ENCODE peak calls at places on chromosome 12, in six cellular contexts. L is gastrocnemius medialis; E is A549; T is Peyer's patch; I is CD8-positive, alpha-beta memory T cell; D is mammary epithelial cell. B is an unnamed sample. For H3K4me1, the result is how much of the 10 kb centered on the place peaks cover.

GRCh38 chr12:56522486-56523193 is 1.0 kb downstream of the RBMS2 start:
- DNase-seq in L (no peak), E (peak), T (no peak), I (no peak), D (peak), B (no peak)

GRCh38 chr12:28925726-28926376 is 223.2 kb upstream of the FAR2 start:
- DNase-seq in L (no peak), E (no peak), T (no peak), I (no peak), D (no peak), B (no peak)

GRCh38 chr12:102026728-102027127 is 35.1 kb downstream of the WASHC3 start:
- DNase-seq in L (no peak), E (no peak), T (no peak), I (no peak), D (no peak), B (no peak)

GRCh38 chr12:14998941-14999340 is 26.1 kb downstream of the PDE6H start:
- DNase-seq in L (no peak), E (no peak), T (no peak), I (no peak), D (no peak), B (no peak)

GRCh38 chr12:117026343-117026742 is 72.9 kb downstream of the TESC start:
- DNase-seq in L (no peak), E (no peak), T (peak), I (no peak), D (no peak), B (no peak)

GRCh38 chr12:75489613-75490210 is 9.2 kb downstream of the GLIPR1 start:
- DNase-seq in L (no peak), E (no peak), T (no peak), I (no peak), D (peak), B (no peak)

GRCh38 chr12:124497658-124498057 is 69.8 kb downstream of the NCOR2 start:
- DNase-seq in L (peak), E (no peak), T (no peak), I (no peak), D (peak), B (no peak)

GRCh38 chr12:1054103-1054838 is 63.2 kb downstream of the ERC1 start:
- DNase-seq in L (no peak), E (no peak), T (no peak), I (no peak), D (no peak), B (no peak)

GRCh38 chr12:32605326-32606095 is 73.6 kb upstream of the DNM1L start:
- DNase-seq in L (no peak), E (no peak), T (no peak), I (no peak), D (peak), B (no peak)

GRCh38 chr12:75944097-75944904 is 87.3 kb downstream of the PHLDA1 start:
- DNase-seq in L (no peak), E (peak), T (no peak), I (no peak), D (peak), B (peak)

GRCh38 chr12:111991946-111992345 is 21.0 kb downstream of the TMEM116 start:
- DNase-seq in L (no peak), E (no peak), T (no peak), I (no peak), D (no peak), B (no peak)

GRCh38 chr12:29317556-29318363 is 63.2 kb downstream of the ERGIC2 start:
- DNase-seq in L (peak), E (peak), T (peak), I (peak), D (peak), B (peak)

GRCh38 chr12:24404086-24404815 is 454.8 kb upstream of the SOX5 start:
- DNase-seq in L (no peak), E (no peak), T (no peak), I (no peak), D (no peak), B (no peak)

GRCh38 chr12:8913702-8914032 is 642 bp upstream of the PHC1 start:
- DNase-seq in L (no peak), E (no peak), T (no peak), I (no peak), D (no peak), B (no peak)

GRCh38 chr12:12508612-12509011 is 54.1 kb downstream of the DUSP16 start:
- DNase-seq in L (no peak), E (no peak), T (no peak), I (no peak), D (peak), B (no peak)

GRCh38 chr12:79371226-79371625 is 319.5 kb downstream of the PAWR start:
- DNase-seq in L (no peak), E (no peak), T (no peak), I (no peak), D (peak), B (no peak)

GRCh38 chr12:57001448-57001906 is 4.9 kb downstream of the ZBTB39 start:
- DNase-seq in L (no peak), E (peak), T (peak), I (peak), D (peak), B (peak)

GRCh38 chr12:83893101-83893500 is 1019.5 kb downstream of the SLC6A15 start:
- DNase-seq in L (no peak), E (no peak), T (no peak), I (no peak), D (no peak), B (no peak)

GRCh38 chr12:123114305-123115083 is 36.4 kb downstream of the PITPNM2 start:
- DNase-seq in L (no peak), E (no peak), T (no peak), I (no peak), D (no peak), B (no peak)

GRCh38 chr12:123444396-123445026 is 8.0 kb upstream of the RILPL2 start:
- DNase-seq in L (no peak), E (peak), T (no peak), I (no peak), D (peak), B (no peak)

GRCh38 chr12:1108276-1108675 is 117.3 kb downstream of the ERC1 start:
- DNase-seq in L (no peak), E (no peak), T (no peak), I (no peak), D (no peak), B (no peak)

GRCh38 chr12:49462103-49462739 is 76.6 kb upstream of the KCNH3 start:
- DNase-seq in L (no peak), E (no peak), T (no peak), I (no peak), D (no peak), B (no peak)

GRCh38 chr12:5047729-5048128 is 4.0 kb downstream of the KCNA5 start:
- DNase-seq in L (no peak), E (no peak), T (no peak), I (no peak), D (no peak), B (no peak)
- H3K4me3 ChIP-seq in L (no peak), E (no peak), T (no peak), I (no peak), D (no peak), B (no peak)

GRCh38 chr12:31031951-31032335 is 41.7 kb upstream of the DDX11 start:
- DNase-seq in L (no peak), E (no peak), T (no peak), I (no peak), D (no peak), B (no peak)
- H3K4me1 ChIP-seq in L (under half), E (under half), T (under half), I (under half), D (under half), B (under half)

GRCh38 chr12:47811581-47812484 is 7.9 kb downstream of the HDAC7 start:
- DNase-seq in L (no peak), E (no peak), T (no peak), I (no peak), D (no peak), B (no peak)
- H3K4me3 ChIP-seq in L (peak), E (no peak), T (no peak), I (peak), D (no peak), B (peak)

GRCh38 chr12:114668905-114669304 is 15.1 kb downstream of the TBX3 start:
- DNase-seq in L (no peak), E (no peak), T (no peak), I (no peak), D (no peak), B (no peak)

GRCh38 chr12:114669501-114670256 is 14.3 kb downstream of the TBX3 start:
- DNase-seq in L (no peak), E (no peak), T (no peak), I (no peak), D (peak), B (no peak)

GRCh38 chr12:114671321-114671663 is 12.7 kb downstream of the TBX3 start:
- DNase-seq in L (no peak), E (no peak), T (no peak), I (no peak), D (peak), B (no peak)

GRCh38 chr12:114671664-114672476 is 12.1 kb downstream of the TBX3 start:
- DNase-seq in L (no peak), E (no peak), T (no peak), I (no peak), D (peak), B (no peak)

DNA sequence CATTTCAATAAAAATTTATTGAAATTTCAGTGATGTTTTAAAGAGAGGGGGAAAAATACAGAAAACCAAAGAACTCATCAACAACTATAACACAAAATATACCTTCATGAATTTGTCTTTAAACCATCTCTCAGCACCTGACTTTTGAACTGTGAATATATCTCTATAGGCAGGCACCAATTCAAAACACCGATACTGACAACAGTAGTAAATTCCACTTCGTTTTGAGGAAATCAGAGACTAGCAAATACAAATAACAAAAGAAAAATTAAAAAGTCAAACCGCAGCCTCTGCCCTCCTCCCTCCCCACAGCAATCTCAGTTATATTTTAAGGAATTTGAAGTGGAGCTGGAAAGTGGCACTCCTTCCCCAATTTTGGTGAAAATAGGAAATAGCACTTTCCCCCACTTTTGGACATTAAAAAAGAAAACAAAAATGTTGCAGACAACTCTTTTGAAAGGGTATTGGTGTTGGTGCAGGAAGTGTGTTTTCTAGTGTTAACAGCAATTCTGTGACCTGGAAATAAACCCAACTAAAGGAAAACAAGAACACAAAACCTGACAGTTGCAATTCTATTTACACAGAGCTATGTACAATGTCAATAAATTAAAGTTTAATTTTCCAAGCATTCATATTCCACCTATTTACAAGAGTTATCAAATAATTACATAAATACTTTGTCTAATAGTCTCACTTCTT is 13.6 kb downstream of the TBX3 start:
- DNase-seq in L (no peak), E (no peak), T (no peak), I (no peak), D (peak), B (no peak)
- H3K4me1 ChIP-seq in L (under half), E (under half), T (under half), I (under half), D (half or more), B (under half)

GRCh38 chr12:120366884-120367251 is 2.1 kb downstream of the MSI1 start:
- DNase-seq in L (no peak), E (no peak), T (no peak), I (no peak), D (no peak), B (no peak)

GRCh38 chr12:120367924-120368788 is 808 bp downstream of the MSI1 start:
- DNase-seq in L (no peak), E (no peak), T (no peak), I (no peak), D (peak), B (no peak)

GRCh38 chr12:120367252-120367923 is 1.6 kb downstream of the MSI1 start:
- DNase-seq in L (no peak), E (peak), T (no peak), I (no peak), D (no peak), B (no peak)

GRCh38 chr12:120365675-120366340 is 3.2 kb downstream of the MSI1 start:
- DNase-seq in L (no peak), E (no peak), T (peak), I (no peak), D (no peak), B (no peak)

GRCh38 chr12:120366341-120366705 is 2.6 kb downstream of the MSI1 start:
- DNase-seq in L (no peak), E (no peak), T (no peak), I (no peak), D (no peak), B (no peak)
- H3K4me3 ChIP-seq in L (no peak), E (no peak), T (no peak), I (no peak), D (no peak), B (no peak)

GRCh38 chr12:122085006-122085405 is 6.5 kb downstream of the MLXIP start:
- DNase-seq in L (no peak), E (no peak), T (no peak), I (no peak), D (no peak), B (no peak)

GRCh38 chr12:122085571-122085970 is 7.0 kb downstream of the MLXIP start:
- DNase-seq in L (no peak), E (no peak), T (no peak), I (no peak), D (no peak), B (no peak)

GRCh38 chr12:122086641-122087285 is 8.2 kb downstream of the MLXIP start:
- DNase-seq in L (no peak), E (no peak), T (no peak), I (no peak), D (no peak), B (no peak)

GRCh38 chr12:122087431-122088180 is 9.1 kb downstream of the MLXIP start:
- DNase-seq in L (peak), E (no peak), T (no peak), I (no peak), D (no peak), B (no peak)

GRCh38 chr12:122086088-122086487 is 7.5 kb downstream of the MLXIP start:
- DNase-seq in L (no peak), E (no peak), T (no peak), I (no peak), D (no peak), B (no peak)
- H3K4me1 ChIP-seq in L (half or more), E (half or more), T (under half), I (half or more), D (under half), B (half or more)

GRCh38 chr12:114501474-114501807 is 95.5 kb upstream of the TBX5 start:
- DNase-seq in L (no peak), E (no peak), T (no peak), I (no peak), D (no peak), B (no peak)
- H3K4me3 ChIP-seq in L (no peak), E (no peak), T (no peak), I (no peak), D (no peak), B (no peak)

GRCh38 chr12:3201741-3202500 is 124.7 kb downstream of the TSPAN9 start:
- DNase-seq in L (no peak), E (no peak), T (no peak), I (no peak), D (no peak), B (no peak)

GRCh38 chr12:3204143-3204542 is 127.0 kb downstream of the TSPAN9 start:
- DNase-seq in L (no peak), E (no peak), T (no peak), I (no peak), D (no peak), B (no peak)

GRCh38 chr12:3200779-3201738 is 123.9 kb downstream of the TSPAN9 start:
- DNase-seq in L (no peak), E (no peak), T (no peak), I (no peak), D (no peak), B (no peak)

GRCh38 chr12:3203713-3204112 is 126.5 kb downstream of the TSPAN9 start:
- DNase-seq in L (no peak), E (no peak), T (no peak), I (no peak), D (peak), B (no peak)

GRCh38 chr12:3202734-3203446 is 125.7 kb downstream of the TSPAN9 start:
- DNase-seq in L (no peak), E (peak), T (peak), I (peak), D (peak), B (peak)
- H3K4me1 ChIP-seq in L (under half), E (under half), T (under half), I (under half), D (under half), B (under half)

B was measured in CD4-positive, alpha-beta memory T cell.